ENCODE peak calls at places on chromosomes 12 and 14, in six cellular contexts. I, J, Z, C, O and G are unnamed samples. For H3K9me3, the result is how much of the 10 kb centered on the place peaks cover.

GRCh38 chr12:112815589-112816321 is 24.2 kb downstream of the RPH3A start:
- DNase-seq in I (no peak), J (no peak), Z (no peak), C (no peak), O (no peak), G (no peak)

GRCh38 chr12:16573652-16574077 is 32.3 kb downstream of the LMO3 start:
- DNase-seq in I (no peak), J (peak), Z (peak), C (no peak), O (no peak), G (no peak)

GRCh38 chr12:24705741-24706358 is 243.1 kb downstream of the BCAT1 start:
- DNase-seq in I (no peak), J (no peak), Z (no peak), C (no peak), O (peak), G (no peak)

GRCh38 chr14:21049263-21049662 is 7.1 kb downstream of the RNASE7 start:
- DNase-seq in I (no peak), J (no peak), Z (no peak), C (no peak), O (peak), G (no peak)

GRCh38 chr12:104686196-104686595 is 229.4 kb downstream of the CHST11 start:
- DNase-seq in I (peak), J (no peak), Z (no peak), C (no peak), O (peak), G (no peak)

GRCh38 chr14:56294125-56294524 is 175.9 kb downstream of the PELI2 start:
- DNase-seq in I (peak), J (no peak), Z (peak), C (no peak), O (no peak), G (no peak)

GRCh38 chr12:98820005-98820404 is 174.9 kb downstream of the APAF1 start:
- DNase-seq in I (no peak), J (peak), Z (peak), C (no peak), O (peak), G (no peak)

GRCh38 chr12:124678421-124678893 is 111.0 kb upstream of the NCOR2 start:
- DNase-seq in I (no peak), J (no peak), Z (no peak), C (no peak), O (no peak), G (peak)

GRCh38 chr14:46580941-46581671 is 70.5 kb downstream of the RPL10L start:
- DNase-seq in I (peak), J (peak), Z (peak), C (peak), O (peak), G (no peak)

GRCh38 chr14:67583711-67584644 is 16.1 kb downstream of the PIGH start:
- DNase-seq in I (peak), J (peak), Z (peak), C (peak), O (peak), G (no peak)

GRCh38 chr12:1814266-1814665 is 6.1 kb upstream of the LRTM2 start:
- DNase-seq in I (no peak), J (no peak), Z (no peak), C (no peak), O (no peak), G (no peak)

GRCh38 chr12:77734489-77734888 is 96.2 kb upstream of the NAV3 start:
- DNase-seq in I (no peak), J (no peak), Z (no peak), C (no peak), O (peak), G (no peak)

GRCh38 chr12:55736780-55737580 is 5.9 kb upstream of the GDF11 start:
- DNase-seq in I (peak), J (no peak), Z (peak), C (peak), O (no peak), G (no peak)

GRCh38 chr12:4228122-4228580 is 45.4 kb upstream of the CCND2 start:
- DNase-seq in I (no peak), J (no peak), Z (no peak), C (no peak), O (no peak), G (no peak)

GRCh38 chr12:112980491-112981158 is 2.3 kb downstream of the OAS2 start:
- DNase-seq in I (no peak), J (no peak), Z (no peak), C (no peak), O (no peak), G (no peak)

GRCh38 chr12:27309995-27310315 is 22.7 kb upstream of the BMAL2 start:
- DNase-seq in I (no peak), J (no peak), Z (no peak), C (no peak), O (no peak), G (no peak)

GRCh38 chr12:118035194-118036041 is 18.9 kb downstream of the RFC5 start:
- DNase-seq in I (peak), J (no peak), Z (peak), C (no peak), O (no peak), G (no peak)

GRCh38 chr12:92208613-92209121 is 63.0 kb upstream of the BTG1 start:
- DNase-seq in I (peak), J (no peak), Z (peak), C (no peak), O (peak), G (no peak)

GRCh38 chr12:12722351-12723146 is 5.4 kb downstream of the CDKN1B start:
- DNase-seq in I (peak), J (no peak), Z (no peak), C (no peak), O (peak), G (no peak)

GRCh38 chr12:12719496-12719895 is 2.3 kb downstream of the CDKN1B start:
- DNase-seq in I (peak), J (no peak), Z (no peak), C (no peak), O (no peak), G (no peak)

GRCh38 chr12:12721251-12721689 is 4.1 kb downstream of the CDKN1B start:
- DNase-seq in I (peak), J (no peak), Z (no peak), C (no peak), O (no peak), G (no peak)

GRCh38 chr12:12720052-12720451 is 2.9 kb downstream of the CDKN1B start:
- DNase-seq in I (peak), J (no peak), Z (no peak), C (no peak), O (no peak), G (no peak)

DNA sequence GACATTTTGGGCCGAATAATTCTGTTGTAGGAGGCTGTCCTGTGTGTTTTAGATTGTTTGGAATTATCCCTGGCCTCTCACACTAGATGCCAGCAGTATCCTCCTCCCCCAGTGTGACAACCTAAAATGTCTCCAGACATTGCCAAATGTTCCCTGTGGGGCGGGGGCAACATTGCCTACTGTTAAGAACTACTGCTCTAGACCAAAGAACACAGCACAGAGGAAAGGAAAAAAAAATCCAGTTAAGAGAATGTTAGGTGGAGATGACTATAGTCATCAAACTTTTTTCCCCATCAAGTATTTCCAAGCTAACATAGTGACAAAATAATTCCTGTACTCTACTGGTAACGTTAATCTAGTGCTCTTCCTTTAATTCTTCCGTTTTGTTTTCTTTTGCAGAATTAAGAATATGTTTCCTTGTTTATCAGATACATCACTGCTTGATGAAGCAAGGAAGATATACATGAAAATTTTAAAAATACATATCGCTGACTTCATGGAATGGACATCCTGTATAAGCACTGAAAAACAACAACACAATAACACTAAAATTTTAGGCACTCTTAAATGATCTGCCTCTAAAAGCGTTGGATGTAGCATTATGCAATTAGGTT is 3.6 kb downstream of the CDKN1B start:
- DNase-seq in I (peak), J (no peak), Z (no peak), C (no peak), O (no peak), G (no peak)
- H3K9me3 ChIP-seq in I (under half), J (under half), Z (under half), C (under half), O (under half), G (under half)

GRCh38 chr12:64216239-64216638 is 5.9 kb downstream of the KICS2 start:
- DNase-seq in I (no peak), J (no peak), Z (no peak), C (no peak), O (no peak), G (no peak)

GRCh38 chr12:64220046-64220445 is 2.0 kb downstream of the KICS2 start:
- DNase-seq in I (no peak), J (no peak), Z (no peak), C (no peak), O (no peak), G (no peak)

GRCh38 chr12:64221656-64222010 is 463 bp downstream of the KICS2 start:
- DNase-seq in I (peak), J (peak), Z (peak), C (peak), O (peak), G (peak)

GRCh38 chr12:64219135-64219534 is 3.0 kb downstream of the KICS2 start:
- DNase-seq in I (no peak), J (no peak), Z (no peak), C (no peak), O (no peak), G (no peak)

GRCh38 chr12:64218597-64218996 is 3.5 kb downstream of the KICS2 start:
- DNase-seq in I (no peak), J (no peak), Z (no peak), C (no peak), O (no peak), G (no peak)
- H3K9ac ChIP-seq in I (no peak), J (no peak), Z (no peak), C (no peak), O (no peak), G (no peak)

GRCh38 chr12:108597559-108598471 is at the start of gene TMEM119:
- DNase-seq in I (no peak), J (no peak), Z (peak), C (no peak), O (no peak), G (peak)

GRCh38 chr12:108595711-108596647 is 1.9 kb downstream of the TMEM119 start:
- DNase-seq in I (no peak), J (no peak), Z (no peak), C (no peak), O (no peak), G (peak)

GRCh38 chr12:108598553-108599250 is 818 bp upstream of the TMEM119 start:
- DNase-seq in I (no peak), J (no peak), Z (no peak), C (no peak), O (no peak), G (peak)

GRCh38 chr12:108594960-108595710 is 2.7 kb downstream of the TMEM119 start:
- DNase-seq in I (no peak), J (no peak), Z (no peak), C (no peak), O (no peak), G (no peak)

GRCh38 chr12:108596854-108597558 is 878 bp downstream of the TMEM119 start:
- DNase-seq in I (no peak), J (no peak), Z (no peak), C (no peak), O (no peak), G (peak)
- H3K4me3 ChIP-seq in I (no peak), J (peak), Z (no peak), C (no peak), O (peak), G (peak)

GRCh38 chr12:130509454-130509853 is 171.8 kb downstream of the PIWIL1 start:
- DNase-seq in I (no peak), J (no peak), Z (no peak), C (no peak), O (no peak), G (no peak)
- H3K9me3 ChIP-seq in I (under half), J (under half), Z (under half), C (under half), O (under half), G (under half)

GRCh38 chr12:125983784-125984510 is 918.7 kb downstream of the AACS start:
- DNase-seq in I (no peak), J (peak), Z (peak), C (no peak), O (peak), G (no peak)
- H3K9ac ChIP-seq in I (no peak), J (peak), Z (no peak), C (no peak), O (peak), G (peak)

DNA sequence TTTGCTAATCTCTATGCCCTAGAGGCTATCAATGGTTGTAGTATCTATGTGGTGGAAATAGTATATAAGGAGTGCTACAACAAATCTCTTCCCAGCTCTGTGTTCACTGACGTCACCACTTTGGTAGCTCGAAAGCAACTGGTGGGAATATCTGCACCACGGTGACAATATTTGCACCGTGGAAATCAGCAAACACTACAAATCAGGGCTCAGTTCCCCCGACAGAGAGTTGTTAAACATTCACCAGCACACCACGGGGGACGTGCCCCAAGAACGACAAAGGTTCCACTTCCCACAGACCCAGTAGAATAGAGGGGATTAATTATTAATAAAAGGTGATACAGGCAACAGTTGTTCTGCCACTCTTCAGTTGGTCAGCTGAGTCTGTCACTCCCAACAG is 98.4 kb downstream of the CCDC60 start:
- DNase-seq in I (no peak), J (no peak), Z (no peak), C (no peak), O (no peak), G (no peak)
- H3K4me3 ChIP-seq in I (no peak), J (no peak), Z (no peak), C (no peak), O (no peak), G (no peak)

GRCh38 chr12:56884421-56884820 is 49.8 kb downstream of the SDR9C7 start:
- DNase-seq in I (peak), J (no peak), Z (no peak), C (no peak), O (no peak), G (no peak)
- H3K9me3 ChIP-seq in I (under half), J (under half), Z (under half), C (under half), O (under half), G (under half)